ENCODE peak calls at places on chromosomes 5 and 9, in eight cellular contexts. A, N, K, M, F, D, G and X are unnamed samples.

GRCh38 chr5:171418316-171418981 is 998 bp upstream of the FGF18 start:
- DNase-seq in K (peak), F (peak), A (peak), N (peak), G (peak), M (peak), D (peak), X (peak)

GRCh38 chr9:8436791-8437190 is 637.2 kb upstream of the DMAC1 start:
- DNase-seq in A (no peak), D (no peak), G (no peak), K (no peak), M (no peak), F (no peak), N (no peak), X (no peak)

GRCh38 chr9:96383165-96383939 is at the start of gene SLC35D2:
- DNase-seq in G (peak), M (peak), N (peak), K (peak), D (peak), A (peak), F (peak), X (peak)

GRCh38 chr5:31825775-31826068 is 186.8 kb downstream of the PDZD2 start:
- DNase-seq in D (no peak), A (no peak), N (no peak), M (no peak), F (no peak), G (no peak), K (no peak), X (no peak)

GRCh38 chr9:69671904-69672827 is at the start of gene APBA1:
- DNase-seq in G (peak), A (peak), N (peak), M (peak), D (peak), K (peak), F (peak), X (peak)

GRCh38 chr9:108473209-108474112 is 382.3 kb downstream of the ACTL7B start:
- DNase-seq in A (peak), K (peak), F (peak), N (peak), M (peak), D (no peak), G (peak), X (peak)

GRCh38 chr9:134062461-134063087 is 5.3 kb downstream of the BRD3 start:
- DNase-seq in D (peak), G (no peak), F (no peak), N (no peak), M (no peak), K (no peak), A (no peak), X (no peak)

GRCh38 chr9:129038109-129038852 is 1.9 kb downstream of the MIGA2 start:
- DNase-seq in N (no peak), F (no peak), M (no peak), G (no peak), A (peak), K (peak), D (no peak), X (no peak)

GRCh38 chr9:18822850-18823249 is 210.2 kb downstream of the SAXO1 start:
- DNase-seq in K (no peak), M (no peak), F (no peak), G (no peak), D (no peak), A (no peak), N (no peak), X (no peak)

GRCh38 chr5:148372331-148372730 is 11.4 kb upstream of the FBXO38 start:
- DNase-seq in F (no peak), D (no peak), M (no peak), K (no peak), G (no peak), A (no peak), N (no peak), X (no peak)

GRCh38 chr5:179882338-179882737 is 23.7 kb upstream of the MRNIP start:
- DNase-seq in G (no peak), A (no peak), M (no peak), K (no peak), N (no peak), D (no peak), F (no peak), X (no peak)

GRCh38 chr9:114720296-114720695 is 38.3 kb upstream of the TEX48 start:
- DNase-seq in F (no peak), G (peak), K (peak), A (no peak), M (peak), D (no peak), N (no peak), X (peak)

GRCh38 chr9:23532282-23532681 is 293.8 kb downstream of the ELAVL2 start:
- DNase-seq in M (no peak), G (no peak), N (no peak), D (no peak), A (no peak), K (no peak), F (no peak), X (no peak)

GRCh38 chr5:175668006-175668405 is 10.1 kb downstream of the HRH2 start:
- DNase-seq in F (no peak), M (no peak), N (no peak), G (no peak), D (no peak), A (no peak), K (no peak), X (no peak)

GRCh38 chr5:35003018-35003957 is 44.5 kb downstream of the AGXT2 start:
- DNase-seq in D (peak), A (peak), M (peak), N (no peak), K (peak), F (no peak), G (peak), X (peak)

GRCh38 chr5:169970911-169971436 is 9.3 kb downstream of the INSYN2B start:
- DNase-seq in N (peak), A (peak), G (peak), D (no peak), M (peak), K (peak), F (no peak), X (peak)

GRCh38 chr5:115472601-115473000 is 72.0 kb downstream of the FEM1C start:
- DNase-seq in M (peak), A (peak), F (no peak), N (no peak), K (peak), G (no peak), D (no peak), X (peak)

GRCh38 chr5:19538607-19539006 is 449.4 kb downstream of the CDH18 start:
- DNase-seq in A (no peak), K (no peak), N (no peak), F (no peak), M (no peak), D (no peak), G (no peak), X (no peak)

GRCh38 chr9:91758491-91758981 is 191.5 kb downstream of the ROR2 start:
- DNase-seq in F (no peak), G (peak), K (peak), M (peak), D (peak), N (no peak), A (peak), X (peak)

GRCh38 chr9:122138560-122139268 is 20.9 kb downstream of the NDUFA8 start:
- DNase-seq in G (no peak), M (peak), A (no peak), N (no peak), D (no peak), F (no peak), K (no peak), X (no peak)

GRCh38 chr9:96222132-96222531 is 79.8 kb downstream of the HSD17B3 start:
- DNase-seq in G (peak), N (no peak), K (peak), D (no peak), F (no peak), A (no peak), M (no peak), X (no peak)

GRCh38 chr9:78575791-78576190 is 278.9 kb downstream of the PSAT1 start:
- DNase-seq in M (no peak), K (no peak), N (peak), G (no peak), A (no peak), D (no peak), F (no peak), X (no peak)

GRCh38 chr9:83466877-83467276 is 71.3 kb downstream of the FRMD3 start:
- DNase-seq in G (no peak), N (no peak), D (no peak), A (no peak), F (no peak), M (no peak), K (no peak), X (peak)

GRCh38 chr9:137417161-137418021 is 5.6 kb downstream of the EXD3 start:
- DNase-seq in D (peak), K (no peak), N (no peak), F (no peak), G (no peak), M (peak), A (no peak), X (no peak)

GRCh38 chr5:168215646-168216045 is 75.8 kb upstream of the WWC1 start:
- DNase-seq in A (no peak), N (no peak), D (peak), G (no peak), M (no peak), K (no peak), F (no peak), X (no peak)

GRCh38 chr5:150530423-150530822 is 22.5 kb downstream of the NDST1 start:
- DNase-seq in K (no peak), M (no peak), N (no peak), A (no peak), D (no peak), F (no peak), G (no peak), X (no peak)

GRCh38 chr5:14386882-14387575 is 194.6 kb upstream of the OTULINL start:
- DNase-seq in F (no peak), D (no peak), N (peak), A (no peak), K (no peak), G (no peak), M (no peak), X (no peak)

GRCh38 chr5:38745836-38746732 is 99.7 kb upstream of the OSMR start:
- DNase-seq in M (peak), G (no peak), N (no peak), D (no peak), K (no peak), A (no peak), F (no peak), X (no peak)

GRCh38 chr9:94912700-94913249 is 186.3 kb downstream of the AOPEP start:
- DNase-seq in N (peak), A (peak), G (peak), K (peak), D (no peak), F (no peak), M (peak), X (peak)

GRCh38 chr9:94909965-94910730 is 183.6 kb downstream of the AOPEP start:
- DNase-seq in A (no peak), M (no peak), G (no peak), D (no peak), N (no peak), F (no peak), K (no peak), X (no peak)

GRCh38 chr9:94909250-94909894 is 182.9 kb downstream of the AOPEP start:
- DNase-seq in D (no peak), F (no peak), M (no peak), G (no peak), K (no peak), A (no peak), N (no peak), X (no peak)

GRCh38 chr9:94911986-94912635 is 185.6 kb downstream of the AOPEP start:
- DNase-seq in D (no peak), F (no peak), N (no peak), G (no peak), A (no peak), K (peak), M (no peak), X (no peak)

GRCh38 chr9:94911211-94911610 is 184.7 kb downstream of the AOPEP start:
- DNase-seq in A (no peak), F (no peak), G (no peak), N (no peak), D (no peak), K (no peak), M (no peak), X (no peak)
- H3K4me3 ChIP-seq in A (no peak), F (no peak), G (no peak), N (no peak), D (no peak), K (no peak), M (no peak), X (no peak)

GRCh38 chr9:112898872-112899281 is 8.2 kb upstream of the SLC46A2 start:
- DNase-seq in D (no peak), M (no peak), A (peak), N (no peak), F (no peak), K (no peak), G (no peak), X (no peak)

GRCh38 chr9:112894031-112894430 is 3.4 kb upstream of the SLC46A2 start:
- DNase-seq in F (no peak), N (peak), K (peak), D (no peak), G (peak), A (peak), M (peak), X (no peak)

GRCh38 chr9:112891521-112891920 is 845 bp upstream of the SLC46A2 start:
- DNase-seq in G (no peak), M (no peak), D (no peak), K (no peak), F (no peak), A (no peak), N (no peak), X (no peak)

GRCh38 chr9:112896131-112896530 is 5.5 kb upstream of the SLC46A2 start:
- DNase-seq in A (no peak), K (no peak), G (no peak), F (no peak), M (no peak), D (no peak), N (no peak), X (no peak)

DNA sequence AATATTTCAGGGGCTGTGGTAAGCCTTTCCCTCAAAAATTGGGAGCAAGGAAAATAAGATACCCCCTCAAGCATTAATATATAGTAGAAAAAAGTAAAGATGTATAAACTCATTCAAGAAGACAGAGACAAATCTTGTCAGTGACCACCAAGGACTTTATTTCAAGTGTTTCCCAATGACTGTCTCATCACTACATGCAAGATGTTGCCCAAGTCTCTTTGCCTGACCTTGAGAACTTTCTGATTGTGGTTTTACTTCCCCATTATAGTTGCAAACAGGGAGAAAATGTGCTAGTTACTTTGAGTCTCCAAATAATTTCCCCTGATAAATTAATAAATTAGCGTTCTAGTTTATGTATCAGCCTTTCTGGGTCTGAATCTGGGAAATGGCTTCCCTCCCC is 4.0 kb upstream of the SLC46A2 start:
- DNase-seq in G (no peak), D (no peak), M (no peak), K (no peak), A (no peak), F (no peak), N (no peak), X (no peak)
- TF ChIP-seq CTCF in G (no peak), D (no peak), M (no peak), K (no peak), A (no peak), F (no peak), N (no peak), X (no peak)

GRCh38 chr9:88658311-88658822 is 123.4 kb downstream of the NXNL2 start:
- DNase-seq in M (peak), K (peak), G (peak), A (peak), N (peak), D (no peak), F (peak), X (peak)
- H3K4me3 ChIP-seq in M (no peak), K (no peak), G (no peak), A (no peak), N (no peak), D (no peak), F (no peak), X (no peak)

GRCh38 chr5:165457854-165458481 is 1952.5 kb downstream of the MAT2B start:
- DNase-seq in A (peak), D (no peak), K (peak), N (peak), G (peak), F (no peak), M (no peak), X (peak)
- TF ChIP-seq CTCF in A (peak), D (no peak), K (peak), N (peak), G (peak), F (no peak), M (peak), X (peak)

DNA sequence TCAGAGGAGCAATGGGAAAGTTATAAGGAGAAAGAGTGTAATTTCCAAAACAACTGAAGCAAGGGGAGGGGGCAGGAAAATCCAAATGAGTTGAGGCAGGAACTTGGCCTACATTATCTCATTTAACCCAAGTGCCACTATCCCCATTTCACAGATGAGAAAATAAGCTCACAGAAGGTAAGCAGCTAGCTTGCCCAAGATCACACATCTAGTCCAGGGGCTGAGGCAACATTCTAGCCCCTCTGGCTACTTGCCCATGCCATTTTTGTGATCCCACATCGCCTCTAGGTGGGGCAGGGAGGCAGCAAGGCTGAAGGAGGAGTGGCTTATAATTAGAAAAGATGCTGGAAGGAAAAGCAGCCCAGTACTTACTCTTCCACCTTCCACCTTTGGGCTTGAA is 2.6 kb upstream of the PSIP1 start:
- DNase-seq in G (peak), D (no peak), F (no peak), N (no peak), A (peak), K (peak), M (peak), X (no peak)
- H3K4me3 ChIP-seq in G (no peak), D (no peak), F (no peak), N (no peak), A (no peak), K (no peak), M (no peak), X (no peak)

DNA sequence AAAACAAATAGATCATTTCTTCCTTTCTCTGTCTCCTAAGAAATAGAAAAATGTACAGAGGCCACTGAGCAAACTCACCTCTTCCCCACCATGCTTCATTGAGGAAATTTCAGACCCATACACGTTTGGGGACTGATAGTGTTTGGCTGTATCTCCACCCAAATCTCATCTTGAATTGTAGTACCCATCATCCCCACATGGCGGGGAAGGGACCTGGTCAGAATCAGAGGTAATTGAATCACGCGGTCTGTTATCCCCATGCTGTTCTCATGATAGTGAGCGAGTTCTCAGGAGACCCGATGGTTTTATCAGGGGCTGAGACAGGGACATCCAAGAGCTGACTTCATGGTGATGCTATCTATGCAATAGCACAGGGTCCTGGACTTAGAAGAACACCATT is 1655.8 kb downstream of the MAT2B start:
- DNase-seq in K (no peak), N (no peak), D (no peak), G (no peak), M (no peak), A (no peak), F (no peak), X (no peak)
- TF ChIP-seq CTCF in K (no peak), N (no peak), D (no peak), G (peak), M (no peak), A (no peak), F (no peak), X (peak)

GRCh38 chr9:136133191-136133958 is 14.7 kb upstream of the TMEM250 start:
- DNase-seq in G (peak), M (peak), F (no peak), N (no peak), A (peak), D (no peak), K (peak), X (no peak)
- H3K4me3 ChIP-seq in G (peak), M (peak), F (peak), N (no peak), A (peak), D (no peak), K (peak), X (peak)

DNA sequence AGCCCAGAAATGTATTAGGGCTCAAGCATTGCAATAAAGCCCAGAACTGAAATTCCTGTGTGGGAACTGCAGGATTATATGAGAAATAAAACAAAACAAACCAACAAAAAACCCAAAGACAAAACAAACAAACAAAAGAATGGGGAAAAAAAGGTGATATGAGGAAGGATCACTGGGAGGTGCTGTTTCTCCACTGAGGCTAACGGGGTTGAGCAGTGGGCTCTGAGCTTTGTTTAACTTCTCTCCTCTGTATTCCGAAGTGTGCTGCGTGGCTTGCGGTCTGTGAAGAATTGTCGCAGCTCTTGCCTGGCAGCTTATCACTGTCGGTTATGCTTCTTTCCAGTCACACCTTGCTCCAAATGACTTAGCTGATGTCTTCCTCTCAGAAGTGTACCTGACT is 106.3 kb downstream of the TENT4A start:
- DNase-seq in N (no peak), F (no peak), G (no peak), A (no peak), D (no peak), K (no peak), M (no peak), X (no peak)
- TF ChIP-seq CTCF in N (no peak), F (no peak), G (no peak), A (no peak), D (no peak), K (no peak), M (no peak), X (no peak)

GRCh38 chr5:132987531-132988408 is 24.3 kb upstream of the AFF4 start:
- DNase-seq in F (no peak), K (no peak), A (no peak), M (no peak), N (no peak), G (no peak), D (no peak), X (no peak)
- H3K4me3 ChIP-seq in F (no peak), K (no peak), A (no peak), M (peak), N (no peak), G (no peak), D (no peak), X (no peak)

GRCh38 chr9:84996049-84996448 is 326.5 kb downstream of the NTRK2 start:
- DNase-seq in K (peak), G (no peak), N (peak), D (no peak), M (peak), A (no peak), F (no peak), X (no peak)

GRCh38 chr9:84993105-84993504 is 323.6 kb downstream of the NTRK2 start:
- DNase-seq in N (peak), F (no peak), K (no peak), G (no peak), M (no peak), D (no peak), A (no peak), X (no peak)

GRCh38 chr9:84998639-84999038 is 329.1 kb downstream of the NTRK2 start:
- DNase-seq in A (no peak), K (no peak), G (no peak), F (no peak), D (no peak), M (no peak), N (no peak), X (no peak)

GRCh38 chr9:84996716-84997115 is 327.2 kb downstream of the NTRK2 start:
- DNase-seq in G (no peak), A (no peak), D (no peak), K (no peak), F (no peak), N (no peak), M (no peak), X (no peak)

GRCh38 chr9:84997472-84997871 is 327.9 kb downstream of the NTRK2 start:
- DNase-seq in G (no peak), F (no peak), M (no peak), D (no peak), N (no peak), A (no peak), K (no peak), X (no peak)
- TF ChIP-seq CTCF in G (no peak), F (no peak), M (no peak), D (no peak), N (no peak), A (no peak), K (no peak), X (no peak)